ENCODE peak calls at places on chromosomes 13 and 19, in six cellular contexts. One of them, this sample, is unnamed. For H3K4me1, the result is how much of the 10 kb centered on the place peaks cover.

GRCh38 chr19:3403489-3404323 is 37.3 kb downstream of the NFIC start:
- DNase-seq in fibroblast of lung: peak
- DNase-seq in DND-41: peak
- DNase-seq in colonic mucosa: peak
- DNase-seq in SK-N-SH: peak
- DNase-seq in endodermal cell: peak
- DNase-seq in this sample: peak

GRCh38 chr13:69319659-69320058 is 788.0 kb upstream of the ATXN8OS start:
- DNase-seq in SK-N-SH: no peak
- DNase-seq in DND-41: no peak
- DNase-seq in fibroblast of lung: peak
- DNase-seq in colonic mucosa: no peak
- DNase-seq in endodermal cell: no peak
- DNase-seq in this sample: no peak

GRCh38 chr13:98482476-98483444 is 94.1 kb downstream of the STK24 start:
- DNase-seq in colonic mucosa: peak
- DNase-seq in fibroblast of lung: peak
- DNase-seq in SK-N-SH: no peak
- DNase-seq in DND-41: no peak
- DNase-seq in endodermal cell: peak
- DNase-seq in this sample: peak

GRCh38 chr13:106587787-106588186 is 19.9 kb upstream of the ARGLU1 start:
- DNase-seq in endodermal cell: no peak
- DNase-seq in colonic mucosa: peak
- DNase-seq in DND-41: no peak
- DNase-seq in fibroblast of lung: no peak
- DNase-seq in SK-N-SH: no peak
- DNase-seq in this sample: no peak

GRCh38 chr13:106534844-106535551 is 464 bp downstream of the EFNB2 start:
- DNase-seq in SK-N-SH: no peak
- DNase-seq in fibroblast of lung: peak
- DNase-seq in colonic mucosa: no peak
- DNase-seq in DND-41: no peak
- DNase-seq in endodermal cell: peak
- DNase-seq in this sample: peak

GRCh38 chr19:4678881-4679379 is 8.8 kb upstream of the MYDGF start:
- DNase-seq in fibroblast of lung: peak
- DNase-seq in SK-N-SH: peak
- DNase-seq in endodermal cell: peak
- DNase-seq in colonic mucosa: peak
- DNase-seq in DND-41: peak
- DNase-seq in this sample: no peak

GRCh38 chr13:93080587-93080986 is 146.0 kb upstream of the GPC6 start:
- DNase-seq in endodermal cell: no peak
- DNase-seq in DND-41: peak
- DNase-seq in SK-N-SH: no peak
- DNase-seq in fibroblast of lung: peak
- DNase-seq in colonic mucosa: no peak
- DNase-seq in this sample: peak

GRCh38 chr13:85386424-85386823 is 412.8 kb downstream of the SLITRK6 start:
- DNase-seq in fibroblast of lung: peak
- DNase-seq in colonic mucosa: no peak
- DNase-seq in DND-41: no peak
- DNase-seq in SK-N-SH: peak
- DNase-seq in endodermal cell: no peak
- DNase-seq in this sample: peak

GRCh38 chr13:33799950-33800592 is 17.9 kb upstream of the RFC3 start:
- DNase-seq in endodermal cell: no peak
- DNase-seq in DND-41: no peak
- DNase-seq in colonic mucosa: no peak
- DNase-seq in fibroblast of lung: peak
- DNase-seq in SK-N-SH: peak
- DNase-seq in this sample: peak

GRCh38 chr13:19181621-19182485 is at the start of gene TUBA3C:
- DNase-seq in SK-N-SH: peak
- DNase-seq in colonic mucosa: peak
- DNase-seq in DND-41: no peak
- DNase-seq in fibroblast of lung: no peak
- DNase-seq in endodermal cell: no peak
- DNase-seq in this sample: no peak

GRCh38 chr13:76522083-76522755 is 364.0 kb downstream of the KCTD12 start:
- DNase-seq in SK-N-SH: peak
- DNase-seq in DND-41: no peak
- DNase-seq in endodermal cell: peak
- DNase-seq in colonic mucosa: no peak
- DNase-seq in fibroblast of lung: peak
- DNase-seq in this sample: peak

GRCh38 chr19:37990362-37990761 is 83.4 kb downstream of the SIPA1L3 start:
- DNase-seq in SK-N-SH: no peak
- DNase-seq in endodermal cell: peak
- DNase-seq in colonic mucosa: no peak
- DNase-seq in fibroblast of lung: peak
- DNase-seq in DND-41: no peak
- DNase-seq in this sample: no peak

GRCh38 chr13:110266983-110267382 is 40.0 kb downstream of the COL4A1 start:
- DNase-seq in colonic mucosa: no peak
- DNase-seq in fibroblast of lung: no peak
- DNase-seq in endodermal cell: peak
- DNase-seq in DND-41: no peak
- DNase-seq in SK-N-SH: peak
- DNase-seq in this sample: no peak

GRCh38 chr19:38517321-38517720 is 83.8 kb downstream of the RYR1 start:
- DNase-seq in fibroblast of lung: no peak
- DNase-seq in DND-41: no peak
- DNase-seq in SK-N-SH: no peak
- DNase-seq in colonic mucosa: no peak
- DNase-seq in endodermal cell: no peak
- DNase-seq in this sample: no peak

GRCh38 chr13:25372275-25373081 is 704 bp downstream of the ATP8A2 start:
- DNase-seq in SK-N-SH: peak
- DNase-seq in colonic mucosa: no peak
- DNase-seq in fibroblast of lung: no peak
- DNase-seq in DND-41: no peak
- DNase-seq in endodermal cell: peak
- DNase-seq in this sample: peak

GRCh38 chr19:34274827-34275625 is 20.7 kb downstream of the GARRE1 start:
- DNase-seq in endodermal cell: no peak
- DNase-seq in colonic mucosa: no peak
- DNase-seq in fibroblast of lung: peak
- DNase-seq in SK-N-SH: no peak
- DNase-seq in DND-41: no peak
- DNase-seq in this sample: peak

GRCh38 chr19:49546825-49547565 is 19.2 kb downstream of the RCN3 start:
- DNase-seq in fibroblast of lung: peak
- DNase-seq in colonic mucosa: peak
- DNase-seq in DND-41: peak
- DNase-seq in endodermal cell: peak
- DNase-seq in SK-N-SH: peak
- DNase-seq in this sample: peak

GRCh38 chr13:24271611-24272451 is 37.5 kb upstream of the C1QTNF9 start:
- DNase-seq in DND-41: peak
- DNase-seq in colonic mucosa: peak
- DNase-seq in SK-N-SH: peak
- DNase-seq in fibroblast of lung: peak
- DNase-seq in endodermal cell: peak
- DNase-seq in this sample: peak
- H3K4me1 ChIP-seq in DND-41: half or more
- H3K4me1 ChIP-seq in colonic mucosa: under half
- H3K4me1 ChIP-seq in SK-N-SH: under half
- H3K4me1 ChIP-seq in fibroblast of lung: under half
- H3K4me1 ChIP-seq in endodermal cell: under half
- H3K4me1 ChIP-seq in this sample: under half

GRCh38 chr13:40994581-40995230 is 24.4 kb downstream of the ELF1 start:
- DNase-seq in fibroblast of lung: no peak
- DNase-seq in SK-N-SH: no peak
- DNase-seq in DND-41: no peak
- DNase-seq in colonic mucosa: no peak
- DNase-seq in endodermal cell: no peak
- DNase-seq in this sample: no peak

GRCh38 chr13:40995997-40996396 is 23.1 kb downstream of the ELF1 start:
- DNase-seq in SK-N-SH: no peak
- DNase-seq in DND-41: no peak
- DNase-seq in endodermal cell: no peak
- DNase-seq in colonic mucosa: no peak
- DNase-seq in fibroblast of lung: no peak
- DNase-seq in this sample: no peak

GRCh38 chr13:40993119-40993518 is 26.0 kb downstream of the ELF1 start:
- DNase-seq in SK-N-SH: no peak
- DNase-seq in fibroblast of lung: no peak
- DNase-seq in endodermal cell: peak
- DNase-seq in colonic mucosa: no peak
- DNase-seq in DND-41: peak
- DNase-seq in this sample: no peak

GRCh38 chr13:40992678-40993077 is 26.4 kb downstream of the ELF1 start:
- DNase-seq in SK-N-SH: peak
- DNase-seq in endodermal cell: no peak
- DNase-seq in fibroblast of lung: no peak
- DNase-seq in colonic mucosa: no peak
- DNase-seq in DND-41: no peak
- DNase-seq in this sample: no peak

GRCh38 chr13:40993987-40994386 is 25.1 kb downstream of the ELF1 start:
- DNase-seq in DND-41: no peak
- DNase-seq in fibroblast of lung: no peak
- DNase-seq in colonic mucosa: peak
- DNase-seq in endodermal cell: peak
- DNase-seq in SK-N-SH: no peak
- DNase-seq in this sample: no peak
- H3K4me3 ChIP-seq in DND-41: no peak
- H3K4me3 ChIP-seq in fibroblast of lung: no peak
- H3K4me3 ChIP-seq in colonic mucosa: no peak
- H3K4me3 ChIP-seq in endodermal cell: no peak
- H3K4me3 ChIP-seq in SK-N-SH: no peak
- H3K4me3 ChIP-seq in this sample: no peak

DNA sequence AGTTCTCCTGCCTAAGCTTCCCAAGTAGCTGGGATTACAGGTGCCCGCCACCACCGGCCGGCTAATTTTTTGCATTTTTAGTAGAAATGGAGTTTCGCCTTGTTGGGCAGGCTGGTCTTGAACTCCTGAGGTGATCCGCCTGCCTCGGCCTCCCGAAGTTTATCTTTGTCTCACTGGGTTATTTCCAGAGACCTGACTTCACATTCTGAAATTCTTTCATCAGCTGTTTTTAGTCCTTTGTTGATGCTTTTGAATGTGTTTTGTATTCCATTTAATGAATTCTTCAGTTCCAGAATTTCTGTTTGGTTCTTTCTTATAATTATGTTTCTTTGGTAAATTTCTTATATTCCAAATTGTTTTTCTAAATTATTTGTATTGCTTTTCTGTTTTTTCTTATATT is 55.4 kb upstream of the MLNR start:
- DNase-seq in SK-N-SH: no peak
- DNase-seq in colonic mucosa: no peak
- DNase-seq in endodermal cell: no peak
- DNase-seq in DND-41: no peak
- DNase-seq in fibroblast of lung: no peak
- DNase-seq in this sample: no peak
- H3K9ac ChIP-seq in SK-N-SH: no peak
- H3K9ac ChIP-seq in colonic mucosa: no peak
- H3K9ac ChIP-seq in endodermal cell: no peak
- H3K9ac ChIP-seq in DND-41: no peak
- H3K9ac ChIP-seq in fibroblast of lung: no peak
- H3K9ac ChIP-seq in this sample: no peak

DNA sequence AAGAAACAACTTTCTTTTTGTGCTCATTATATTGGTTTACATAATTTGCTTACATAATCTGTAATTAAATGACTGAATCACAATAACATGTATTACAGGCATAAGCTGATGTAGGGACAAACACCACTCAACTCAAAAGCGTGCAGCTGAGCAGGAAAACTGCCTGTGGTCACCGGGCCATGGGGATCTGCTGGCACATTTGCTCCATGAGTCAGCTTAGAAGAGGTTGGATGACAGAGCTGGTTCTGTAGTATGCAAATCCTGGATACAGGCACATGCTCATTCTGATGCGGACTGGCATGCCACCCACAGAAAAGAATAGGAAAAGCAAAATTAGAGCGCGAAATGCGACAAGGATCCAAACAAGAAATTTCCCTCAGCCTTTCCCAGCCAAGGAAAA is 128.6 kb downstream of the USP12 start:
- DNase-seq in colonic mucosa: no peak
- DNase-seq in endodermal cell: no peak
- DNase-seq in SK-N-SH: peak
- DNase-seq in fibroblast of lung: peak
- DNase-seq in DND-41: no peak
- DNase-seq in this sample: peak
- H3K4me1 ChIP-seq in colonic mucosa: under half
- H3K4me1 ChIP-seq in endodermal cell: under half
- H3K4me1 ChIP-seq in SK-N-SH: under half
- H3K4me1 ChIP-seq in fibroblast of lung: under half
- H3K4me1 ChIP-seq in DND-41: under half
- H3K4me1 ChIP-seq in this sample: under half

GRCh38 chr19:44637390-44637764 is 6.3 kb upstream of the PVR start:
- DNase-seq in SK-N-SH: no peak
- DNase-seq in endodermal cell: no peak
- DNase-seq in fibroblast of lung: no peak
- DNase-seq in colonic mucosa: no peak
- DNase-seq in DND-41: no peak
- DNase-seq in this sample: no peak
- H3K4me3 ChIP-seq in SK-N-SH: no peak
- H3K4me3 ChIP-seq in endodermal cell: no peak
- H3K4me3 ChIP-seq in fibroblast of lung: no peak
- H3K4me3 ChIP-seq in colonic mucosa: no peak
- H3K4me3 ChIP-seq in DND-41: no peak
- H3K4me3 ChIP-seq in this sample: no peak

DNA sequence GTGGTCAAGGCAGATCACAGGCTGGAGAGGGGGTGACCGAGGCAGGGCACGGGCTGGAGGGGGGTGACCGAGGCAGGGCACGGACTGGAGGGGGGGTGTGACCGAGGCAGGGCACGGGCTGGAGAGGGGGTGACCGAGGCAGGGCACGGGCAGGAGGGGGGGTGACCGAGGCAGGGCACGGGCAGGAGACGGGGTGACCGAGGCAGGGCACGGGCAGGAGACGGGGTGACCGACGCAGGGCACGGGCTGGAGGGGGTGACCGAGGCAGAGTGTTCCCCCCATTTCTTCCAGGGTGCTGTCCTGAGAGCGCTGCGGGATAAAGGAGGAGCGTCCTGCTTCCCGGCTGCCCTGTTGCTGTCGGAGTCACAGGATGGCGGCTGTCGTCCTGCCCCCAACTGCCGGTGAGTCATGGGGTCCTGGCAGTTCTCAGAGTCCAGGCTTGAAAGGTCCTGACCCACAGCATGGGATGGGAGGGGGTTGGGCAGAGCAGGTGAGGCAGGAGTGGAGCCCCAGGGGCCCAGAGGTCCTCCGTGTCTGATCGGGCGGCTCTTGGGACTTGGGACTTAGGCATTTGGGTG is 5.3 kb downstream of the ZNF557 start:
- DNase-seq in colonic mucosa: peak
- DNase-seq in DND-41: peak
- DNase-seq in endodermal cell: no peak
- DNase-seq in SK-N-SH: no peak
- DNase-seq in fibroblast of lung: no peak
- DNase-seq in this sample: no peak
- H3K9ac ChIP-seq in colonic mucosa: no peak
- H3K9ac ChIP-seq in DND-41: no peak
- H3K9ac ChIP-seq in endodermal cell: no peak
- H3K9ac ChIP-seq in SK-N-SH: no peak
- H3K9ac ChIP-seq in fibroblast of lung: no peak
- H3K9ac ChIP-seq in this sample: no peak

GRCh38 chr19:10699650-10700335 is 1.4 kb upstream of the QTRT1 start:
- DNase-seq in endodermal cell: peak
- DNase-seq in fibroblast of lung: peak
- DNase-seq in colonic mucosa: peak
- DNase-seq in SK-N-SH: peak
- DNase-seq in DND-41: peak
- DNase-seq in this sample: peak
- H3K4me1 ChIP-seq in endodermal cell: under half
- H3K4me1 ChIP-seq in fibroblast of lung: under half
- H3K4me1 ChIP-seq in colonic mucosa: under half
- H3K4me1 ChIP-seq in SK-N-SH: under half
- H3K4me1 ChIP-seq in DND-41: under half
- H3K4me1 ChIP-seq in this sample: under half

GRCh38 chr19:18861235-18861634 is 29.5 kb downstream of the UPF1 start:
- DNase-seq in colonic mucosa: peak
- DNase-seq in DND-41: no peak
- DNase-seq in fibroblast of lung: no peak
- DNase-seq in SK-N-SH: no peak
- DNase-seq in endodermal cell: no peak
- DNase-seq in this sample: no peak
- H3K4me3 ChIP-seq in colonic mucosa: no peak
- H3K4me3 ChIP-seq in DND-41: no peak
- H3K4me3 ChIP-seq in fibroblast of lung: no peak
- H3K4me3 ChIP-seq in SK-N-SH: no peak
- H3K4me3 ChIP-seq in endodermal cell: no peak
- H3K4me3 ChIP-seq in this sample: no peak